ENCODE peak calls at places on chromosomes 1 and 21, in eight cellular contexts. One of them, this sample, is unnamed.

GRCh38 chr1:116377564-116378529 is 4.8 kb downstream of the ATP1A1 start:
- DNase-seq in HCT116: no peak
- DNase-seq in stomach: no peak
- DNase-seq in upper lobe of left lung: peak; percentile 61
- DNase-seq in GM12878: peak; percentile 96
- DNase-seq in spleen: no peak
- DNase-seq in transverse colon: peak; percentile 39
- DNase-seq in H1: no peak
- DNase-seq in this sample: no peak

GRCh38 chr1:93804412-93804811 is 74.6 kb downstream of the DNTTIP2 start:
- DNase-seq in H1: no peak
- DNase-seq in GM12878: no peak
- DNase-seq in spleen: no peak
- DNase-seq in HCT116: no peak
- DNase-seq in stomach: no peak
- DNase-seq in transverse colon: no peak
- DNase-seq in upper lobe of left lung: no peak
- DNase-seq in this sample: peak; percentile 86

GRCh38 chr1:3910049-3910731 is 10.1 kb upstream of the C1orf174 start:
- DNase-seq in stomach: no peak
- DNase-seq in H1: no peak
- DNase-seq in HCT116: no peak
- DNase-seq in spleen: peak; percentile 73
- DNase-seq in transverse colon: no peak
- DNase-seq in upper lobe of left lung: no peak
- DNase-seq in GM12878: no peak
- DNase-seq in this sample: no peak

GRCh38 chr1:23930861-23931471 is 17.8 kb upstream of the CNR2 start:
- DNase-seq in HCT116: no peak
- DNase-seq in upper lobe of left lung: peak; percentile 60
- DNase-seq in transverse colon: no peak
- DNase-seq in H1: no peak
- DNase-seq in GM12878: no peak
- DNase-seq in spleen: no peak
- DNase-seq in stomach: peak; percentile 13
- DNase-seq in this sample: no peak

GRCh38 chr1:24319962-24320361 is 805 bp downstream of the GRHL3 start:
- DNase-seq in spleen: no peak
- DNase-seq in upper lobe of left lung: no peak
- DNase-seq in GM12878: no peak
- DNase-seq in HCT116: no peak
- DNase-seq in transverse colon: no peak
- DNase-seq in stomach: no peak
- DNase-seq in H1: no peak
- DNase-seq in this sample: no peak

GRCh38 chr1:117967900-117968299 is 38.4 kb downstream of the WDR3 start:
- DNase-seq in H1: no peak
- DNase-seq in spleen: no peak
- DNase-seq in GM12878: no peak
- DNase-seq in transverse colon: no peak
- DNase-seq in HCT116: no peak
- DNase-seq in upper lobe of left lung: no peak
- DNase-seq in stomach: no peak
- DNase-seq in this sample: no peak

GRCh38 chr1:33301273-33301984 is 19.5 kb downstream of the A3GALT2 start:
- DNase-seq in upper lobe of left lung: peak; percentile 17
- DNase-seq in transverse colon: no peak
- DNase-seq in stomach: no peak
- DNase-seq in GM12878: no peak
- DNase-seq in H1: no peak
- DNase-seq in HCT116: no peak
- DNase-seq in spleen: peak; percentile 41
- DNase-seq in this sample: no peak

GRCh38 chr1:151990856-151991198 is 2.8 kb downstream of the S100A10 start:
- DNase-seq in HCT116: no peak
- DNase-seq in stomach: peak; percentile 55
- DNase-seq in H1: no peak
- DNase-seq in GM12878: no peak
- DNase-seq in upper lobe of left lung: peak; percentile 62
- DNase-seq in transverse colon: peak; percentile 71
- DNase-seq in spleen: no peak
- DNase-seq in this sample: no peak

GRCh38 chr1:57072775-57073174 is 107.0 kb upstream of the C8B start:
- DNase-seq in H1: no peak
- DNase-seq in stomach: no peak
- DNase-seq in upper lobe of left lung: no peak
- DNase-seq in GM12878: no peak
- DNase-seq in HCT116: no peak
- DNase-seq in transverse colon: no peak
- DNase-seq in spleen: no peak
- DNase-seq in this sample: no peak

GRCh38 chr1:218480137-218480536 is 135.0 kb downstream of the TGFB2 start:
- DNase-seq in upper lobe of left lung: no peak
- DNase-seq in transverse colon: no peak
- DNase-seq in stomach: no peak
- DNase-seq in H1: no peak
- DNase-seq in HCT116: no peak
- DNase-seq in spleen: no peak
- DNase-seq in GM12878: no peak
- DNase-seq in this sample: no peak

GRCh38 chr1:214174508-214175199 is 106.3 kb upstream of the SMYD2 start:
- DNase-seq in H1: no peak
- DNase-seq in stomach: no peak
- DNase-seq in transverse colon: no peak
- DNase-seq in HCT116: no peak
- DNase-seq in upper lobe of left lung: no peak
- DNase-seq in spleen: no peak
- DNase-seq in GM12878: no peak
- DNase-seq in this sample: no peak

GRCh38 chr21:34983680-34984086 is 65.4 kb downstream of the RUNX1 start:
- DNase-seq in transverse colon: no peak
- DNase-seq in GM12878: no peak
- DNase-seq in HCT116: no peak
- DNase-seq in spleen: no peak
- DNase-seq in H1: no peak
- DNase-seq in upper lobe of left lung: no peak
- DNase-seq in stomach: no peak
- DNase-seq in this sample: no peak

GRCh38 chr1:8474369-8474768 is 156.5 kb downstream of the SLC45A1 start:
- DNase-seq in stomach: no peak
- DNase-seq in upper lobe of left lung: no peak
- DNase-seq in GM12878: no peak
- DNase-seq in transverse colon: no peak
- DNase-seq in spleen: no peak
- DNase-seq in HCT116: no peak
- DNase-seq in H1: no peak
- DNase-seq in this sample: no peak

GRCh38 chr21:35208810-35209517 is 159.9 kb upstream of the RUNX1 start:
- DNase-seq in spleen: no peak
- DNase-seq in GM12878: no peak
- DNase-seq in stomach: no peak
- DNase-seq in upper lobe of left lung: no peak
- DNase-seq in H1: no peak
- DNase-seq in HCT116: no peak
- DNase-seq in transverse colon: no peak
- DNase-seq in this sample: no peak

GRCh38 chr1:93394514-93394913 is 48.8 kb downstream of the DR1 start:
- DNase-seq in HCT116: no peak
- DNase-seq in GM12878: no peak
- DNase-seq in stomach: no peak
- DNase-seq in H1: no peak
- DNase-seq in spleen: no peak
- DNase-seq in transverse colon: no peak
- DNase-seq in upper lobe of left lung: no peak
- DNase-seq in this sample: no peak

DNA sequence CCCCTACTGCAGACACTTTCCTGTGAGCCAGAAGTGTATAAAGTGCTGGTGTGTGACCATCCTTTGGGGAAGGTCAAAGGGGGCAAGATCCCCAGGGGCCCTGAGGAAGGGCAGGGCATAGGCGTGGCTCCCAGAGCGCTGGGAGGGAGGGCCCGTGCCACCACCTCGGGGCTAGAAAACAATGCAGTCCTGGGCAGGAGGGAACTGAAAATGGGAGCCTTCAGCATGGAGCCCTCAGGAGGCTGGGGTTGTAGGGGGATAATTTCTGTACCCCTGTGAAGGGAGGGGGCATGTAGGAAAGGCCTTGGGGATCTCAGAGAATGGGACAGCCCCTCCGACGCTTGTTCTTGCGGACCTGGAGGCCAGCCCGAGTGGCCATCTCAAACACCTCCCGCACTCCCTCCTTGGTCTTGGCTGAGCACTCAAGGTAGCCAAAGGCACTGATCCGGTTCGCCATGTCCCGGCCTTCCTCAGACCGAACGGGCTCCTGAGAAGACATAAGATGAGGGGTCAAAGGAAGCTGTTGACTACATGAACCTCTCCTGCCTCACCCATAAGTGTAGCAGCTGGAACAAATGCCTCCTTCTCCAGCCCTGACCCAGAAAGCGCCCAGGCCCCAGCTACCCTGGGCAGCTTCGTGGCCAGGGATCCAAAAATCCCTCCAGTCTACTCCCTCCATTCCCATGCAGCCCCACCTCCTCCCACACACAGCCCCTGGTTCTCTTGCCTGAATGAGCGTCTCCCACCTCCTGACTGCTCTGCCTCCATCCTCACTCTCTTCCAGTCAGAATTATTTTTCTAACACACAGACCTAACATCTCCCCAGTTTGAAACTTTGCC is 5.5 kb downstream of the RHOC start:
- DNase-seq in GM12878: no peak
- DNase-seq in upper lobe of left lung: no peak
- DNase-seq in transverse colon: no peak
- DNase-seq in HCT116: no peak
- DNase-seq in H1: no peak
- DNase-seq in stomach: peak; percentile 25
- DNase-seq in spleen: peak; percentile 77
- DNase-seq in this sample: no peak
- H3K36me3 ChIP-seq in GM12878: no peaks in the 10 kb centered on the region
- H3K36me3 ChIP-seq in upper lobe of left lung: peaks cover 66% of the 10 kb centered on the region
- H3K36me3 ChIP-seq in transverse colon: no peaks in the 10 kb centered on the region
- H3K36me3 ChIP-seq in HCT116: peaks cover 2% of the 10 kb centered on the region
- H3K36me3 ChIP-seq in H1: peaks cover 27% of the 10 kb centered on the region
- H3K36me3 ChIP-seq in stomach: peaks cover 65% of the 10 kb centered on the region
- H3K36me3 ChIP-seq in spleen: peaks cover 16% of the 10 kb centered on the region
- H3K36me3 ChIP-seq in this sample: no peaks in the 10 kb centered on the region

GRCh38 chr1:184388671-184389292 is 2.0 kb downstream of the C1orf21 start:
- DNase-seq in HCT116: no peak
- DNase-seq in H1: no peak
- DNase-seq in transverse colon: no peak
- DNase-seq in stomach: no peak
- DNase-seq in upper lobe of left lung: no peak
- DNase-seq in spleen: no peak
- DNase-seq in GM12878: no peak
- DNase-seq in this sample: no peak

GRCh38 chr1:184387871-184388670 is 1.2 kb downstream of the C1orf21 start:
- DNase-seq in stomach: peak; percentile 38
- DNase-seq in HCT116: no peak
- DNase-seq in upper lobe of left lung: peak; percentile 58
- DNase-seq in GM12878: no peak
- DNase-seq in spleen: peak; percentile 79
- DNase-seq in transverse colon: peak; percentile 53
- DNase-seq in H1: no peak
- DNase-seq in this sample: no peak

GRCh38 chr1:184386271-184387068 is at the start of gene C1orf21:
- DNase-seq in GM12878: no peak
- DNase-seq in spleen: peak; percentile 91
- DNase-seq in upper lobe of left lung: peak; percentile 92
- DNase-seq in stomach: peak; percentile 86
- DNase-seq in transverse colon: peak; percentile 92
- DNase-seq in HCT116: peak; percentile 24
- DNase-seq in H1: peak; percentile 50
- DNase-seq in this sample: no peak

GRCh38 chr1:184385863-184386262 is 966 bp upstream of the C1orf21 start:
- DNase-seq in HCT116: no peak
- DNase-seq in upper lobe of left lung: no peak
- DNase-seq in transverse colon: no peak
- DNase-seq in GM12878: no peak
- DNase-seq in H1: no peak
- DNase-seq in spleen: no peak
- DNase-seq in stomach: no peak
- DNase-seq in this sample: no peak

GRCh38 chr1:184387069-184387870 is 441 bp downstream of the C1orf21 start:
- DNase-seq in HCT116: no peak
- DNase-seq in H1: no peak
- DNase-seq in transverse colon: peak; percentile 41
- DNase-seq in spleen: peak; percentile 87
- DNase-seq in upper lobe of left lung: peak; percentile 59
- DNase-seq in stomach: no peak
- DNase-seq in GM12878: no peak
- DNase-seq in this sample: no peak
- TF ChIP-seq POLR2A in HCT116: no peak
- TF ChIP-seq POLR2A in H1: no peak
- TF ChIP-seq POLR2A in transverse colon: peak; percentile 87
- TF ChIP-seq POLR2A in spleen: no peak
- TF ChIP-seq POLR2A in upper lobe of left lung: no peak
- TF ChIP-seq POLR2A in stomach: no peak
- TF ChIP-seq POLR2A in GM12878: no peak
- TF ChIP-seq POLR2A in this sample: no peak

GRCh38 chr1:191140038-191140437 is 662.4 kb upstream of the BRINP3 start:
- DNase-seq in spleen: no peak
- DNase-seq in upper lobe of left lung: no peak
- DNase-seq in stomach: no peak
- DNase-seq in transverse colon: no peak
- DNase-seq in HCT116: no peak
- DNase-seq in H1: no peak
- DNase-seq in GM12878: no peak
- DNase-seq in this sample: no peak

GRCh38 chr1:191134796-191135195 is 657.1 kb upstream of the BRINP3 start:
- DNase-seq in HCT116: no peak
- DNase-seq in H1: no peak
- DNase-seq in stomach: no peak
- DNase-seq in spleen: no peak
- DNase-seq in upper lobe of left lung: no peak
- DNase-seq in GM12878: no peak
- DNase-seq in transverse colon: no peak
- DNase-seq in this sample: no peak
- TF ChIP-seq POLR2AphosphoS5 in HCT116: no peak
- TF ChIP-seq POLR2AphosphoS5 in H1: no peak
- TF ChIP-seq POLR2AphosphoS5 in stomach: no peak
- TF ChIP-seq POLR2AphosphoS5 in spleen: no peak
- TF ChIP-seq POLR2AphosphoS5 in upper lobe of left lung: no peak
- TF ChIP-seq POLR2AphosphoS5 in GM12878: no peak
- TF ChIP-seq POLR2AphosphoS5 in transverse colon: no peak
- TF ChIP-seq POLR2AphosphoS5 in this sample: no peak

DNA sequence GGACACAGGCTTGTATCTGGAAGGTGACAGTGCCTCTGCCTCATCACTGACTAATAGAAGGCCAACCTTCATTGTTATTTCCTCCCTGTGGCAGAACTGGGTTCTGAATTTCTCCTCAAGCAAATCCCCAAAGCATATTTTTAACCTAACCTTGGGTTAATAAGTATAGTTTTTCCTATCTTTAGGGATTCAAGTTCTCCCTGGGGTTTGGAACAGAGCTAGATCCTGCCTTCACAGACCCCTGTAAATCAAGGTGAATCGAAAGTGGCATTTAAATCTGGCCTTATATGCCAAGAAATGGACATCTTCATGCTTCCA is 4.4 kb upstream of the CHI3L2 start:
- DNase-seq in GM12878: no peak
- DNase-seq in spleen: no peak
- DNase-seq in HCT116: no peak
- DNase-seq in H1: no peak
- DNase-seq in stomach: no peak
- DNase-seq in upper lobe of left lung: no peak
- DNase-seq in transverse colon: no peak
- DNase-seq in this sample: no peak
- H3K36me3 ChIP-seq in GM12878: no peaks in the 10 kb centered on the region
- H3K36me3 ChIP-seq in spleen: no peaks in the 10 kb centered on the region
- H3K36me3 ChIP-seq in HCT116: no peaks in the 10 kb centered on the region
- H3K36me3 ChIP-seq in H1: no peaks in the 10 kb centered on the region
- H3K36me3 ChIP-seq in stomach: no peaks in the 10 kb centered on the region
- H3K36me3 ChIP-seq in upper lobe of left lung: no peaks in the 10 kb centered on the region
- H3K36me3 ChIP-seq in transverse colon: no peaks in the 10 kb centered on the region
- H3K36me3 ChIP-seq in this sample: no peaks in the 10 kb centered on the region

This sample was measured in vagina.